ENCODE peak calls at places on chromosomes 5 and 9, in eight cellular contexts. X is GM23248; B is stimulated activated CD8-positive, alpha-beta memory T cell treated with anti-CD3 and anti-CD28 coated beads, Interleukin-15, amount 100 ng/mL, for 24 hours; R is T-helper 2 cell; A is cerebellar cortex; H is GM03348; V is prostate gland; W is NCI-H345. F is an unnamed sample.

GRCh38 chr5:93281980-93282772 is 298.8 kb downstream of the NR2F1-AS1 start:
- DNase-seq in X (peak; percentile 27), B (no peak), R (no peak), A (no peak), H (no peak), V (no peak), W (no peak), F (no peak)

GRCh38 chr5:119743927-119744326 is 114.6 kb downstream of the FAM170A start:
- DNase-seq in X (peak; percentile 21), B (no peak), R (no peak), A (peak; percentile 39), H (no peak), V (no peak), W (peak; percentile 3), F (peak; percentile 37)

GRCh38 chr5:172564187-172564586 is 76.9 kb upstream of the NEURL1B start:
- DNase-seq in X (no peak), B (no peak), R (no peak), A (no peak), H (no peak), V (peak; percentile 70), W (peak; percentile 99), F (peak; percentile 74)

GRCh38 chr5:119218830-119219782 is 136.7 kb upstream of the TNFAIP8 start:
- DNase-seq in X (peak; percentile 9), B (no peak), R (no peak), A (no peak), H (peak; percentile 14), V (no peak), W (no peak), F (no peak)

GRCh38 chr5:180643191-180643851 is 6.1 kb downstream of the FLT4 start:
- DNase-seq in X (no peak), B (no peak), R (no peak), A (no peak), H (no peak), V (no peak), W (no peak), F (no peak)

GRCh38 chr9:69168709-69169217 is 5.3 kb upstream of the TJP2 start:
- DNase-seq in X (peak; percentile 61), B (peak; percentile 9), R (peak; percentile 10), A (no peak), H (no peak), V (peak; percentile 66), W (peak; percentile 24), F (no peak)

GRCh38 chr5:14871084-14871572 is 450 bp downstream of the ANKH start:
- DNase-seq in X (peak; percentile 42), B (peak; percentile 6), R (peak; percentile 18), A (peak; percentile 31), H (no peak), V (peak; percentile 30), W (peak; percentile 40), F (peak; percentile 38)

GRCh38 chr9:99040911-99041582 is 63.9 kb upstream of the TGFBR1 start:
- DNase-seq in X (peak; percentile 91), B (no peak), R (no peak), A (no peak), H (peak; percentile 89), V (no peak), W (no peak), F (peak; percentile 41)

GRCh38 chr9:5446451-5447236 is 3.7 kb upstream of the CD274 start:
- DNase-seq in X (peak; percentile 18), B (no peak), R (no peak), A (no peak), H (no peak), V (no peak), W (no peak), F (no peak)

GRCh38 chr5:139671096-139671841 is 23.1 kb downstream of the CXXC5 start:
- DNase-seq in X (no peak), B (no peak), R (no peak), A (no peak), H (no peak), V (no peak), W (no peak), F (no peak)

GRCh38 chr5:94422819-94423218 is 195.6 kb downstream of the KIAA0825 start:
- DNase-seq in X (peak; percentile 30), B (no peak), R (no peak), A (no peak), H (peak; percentile 3), V (no peak), W (peak; percentile 23), F (no peak)

GRCh38 chr5:43485406-43485805 is 1.7 kb upstream of the TMEM267 start:
- DNase-seq in X (peak; percentile 27), B (no peak), R (no peak), A (no peak), H (no peak), V (no peak), W (no peak), F (no peak)

GRCh38 chr9:6566409-6567139 is 79.0 kb downstream of the GLDC start:
- DNase-seq in X (peak; percentile 99), B (no peak), R (no peak), A (no peak), H (peak; percentile 90), V (no peak), W (no peak), F (no peak)

GRCh38 chr5:61440086-61440485 is 108.0 kb downstream of the ZSWIM6 start:
- DNase-seq in X (no peak), B (no peak), R (no peak), A (no peak), H (no peak), V (no peak), W (no peak), F (no peak)

GRCh38 chr5:56589486-56589870 is 225.9 kb upstream of the MAP3K1 start:
- DNase-seq in X (no peak), B (no peak), R (no peak), A (no peak), H (no peak), V (no peak), W (no peak), F (no peak)

GRCh38 chr5:139708877-139709586 is 60.9 kb downstream of the CXXC5 start:
- DNase-seq in X (peak; percentile 93), B (no peak), R (no peak), A (peak; percentile 79), H (peak; percentile 82), V (no peak), W (peak; percentile 81), F (peak; percentile 78)

GRCh38 chr9:80797841-80798688 is 891.3 kb downstream of the TLE1 start:
- DNase-seq in X (no peak), B (no peak), R (no peak), A (peak; percentile 63), H (no peak), V (peak; percentile 52), W (no peak), F (no peak)

GRCh38 chr5:149472399-149472798 is 78.8 kb downstream of the CSNK1A1 start:
- DNase-seq in X (no peak), B (no peak), R (no peak), A (no peak), H (no peak), V (no peak), W (no peak), F (no peak)

GRCh38 chr5:67063791-67064190 is 132.8 kb downstream of the CD180 start:
- DNase-seq in X (peak; percentile 4), B (no peak), R (no peak), A (no peak), H (no peak), V (no peak), W (no peak), F (no peak)

GRCh38 chr5:122352331-122352730 is 40.3 kb downstream of the SNCAIP start:
- DNase-seq in X (peak; percentile 62), B (no peak), R (no peak), A (no peak), H (peak; percentile 41), V (no peak), W (no peak), F (no peak)

F was measured in body of pancreas.